ENCODE peak calls at places on chromosome 16, in seven cellular contexts. One of them, this sample, is unnamed.

GRCh38 chr16:3509470-3509928 is 8.7 kb downstream of the CLUAP1 start:
- DNase-seq in left ventricle myocardium inferior: no peak
- DNase-seq in BE2C: no peak
- DNase-seq in IMR-90: no peak
- DNase-seq in ovary: peak; percentile 26
- DNase-seq in lung: no peak
- DNase-seq in tibial nerve: no peak
- DNase-seq in this sample: no peak

GRCh38 chr16:76125871-76126270 is 151.3 kb upstream of the CNTNAP4 start:
- DNase-seq in tibial nerve: no peak
- DNase-seq in BE2C: no peak
- DNase-seq in ovary: no peak
- DNase-seq in left ventricle myocardium inferior: no peak
- DNase-seq in IMR-90: no peak
- DNase-seq in lung: no peak
- DNase-seq in this sample: no peak

GRCh38 chr16:86576591-86577313 is 1.6 kb upstream of the FOXL1 start:
- DNase-seq in IMR-90: no peak
- DNase-seq in tibial nerve: no peak
- DNase-seq in lung: no peak
- DNase-seq in left ventricle myocardium inferior: no peak
- DNase-seq in ovary: no peak
- DNase-seq in BE2C: no peak
- DNase-seq in this sample: no peak

GRCh38 chr16:853981-854807 is 53.7 kb upstream of the GNG13 start:
- DNase-seq in left ventricle myocardium inferior: no peak
- DNase-seq in lung: no peak
- DNase-seq in tibial nerve: no peak
- DNase-seq in BE2C: no peak
- DNase-seq in IMR-90: no peak
- DNase-seq in ovary: no peak
- DNase-seq in this sample: no peak

GRCh38 chr16:53198933-53199332 is 144.1 kb downstream of the CHD9 start:
- DNase-seq in lung: no peak
- DNase-seq in IMR-90: no peak
- DNase-seq in left ventricle myocardium inferior: no peak
- DNase-seq in BE2C: no peak
- DNase-seq in tibial nerve: no peak
- DNase-seq in ovary: no peak
- DNase-seq in this sample: no peak

GRCh38 chr16:79391395-79391794 is 209.1 kb downstream of the MAF start:
- DNase-seq in BE2C: no peak
- DNase-seq in ovary: no peak
- DNase-seq in IMR-90: no peak
- DNase-seq in lung: no peak
- DNase-seq in tibial nerve: no peak
- DNase-seq in left ventricle myocardium inferior: no peak
- DNase-seq in this sample: no peak

GRCh38 chr16:75452464-75453190 is 11.9 kb downstream of the TMEM170A start:
- DNase-seq in BE2C: no peak
- DNase-seq in ovary: no peak
- DNase-seq in lung: no peak
- DNase-seq in IMR-90: no peak
- DNase-seq in left ventricle myocardium inferior: no peak
- DNase-seq in tibial nerve: no peak
- DNase-seq in this sample: no peak

GRCh38 chr16:1708768-1709180 is 2.8 kb downstream of the MAPK8IP3 start:
- DNase-seq in BE2C: peak; percentile 71
- DNase-seq in ovary: no peak
- DNase-seq in lung: no peak
- DNase-seq in tibial nerve: no peak
- DNase-seq in IMR-90: peak; percentile 86
- DNase-seq in left ventricle myocardium inferior: peak; percentile 62
- DNase-seq in this sample: no peak

GRCh38 chr16:12754824-12755543 is 48.7 kb downstream of the CPPED1 start:
- DNase-seq in IMR-90: no peak
- DNase-seq in tibial nerve: no peak
- DNase-seq in lung: no peak
- DNase-seq in left ventricle myocardium inferior: no peak
- DNase-seq in ovary: no peak
- DNase-seq in BE2C: no peak
- DNase-seq in this sample: no peak

GRCh38 chr16:4324871-4325740 is 9.2 kb downstream of the GLIS2 start:
- DNase-seq in IMR-90: no peak
- DNase-seq in left ventricle myocardium inferior: no peak
- DNase-seq in ovary: no peak
- DNase-seq in BE2C: no peak
- DNase-seq in lung: no peak
- DNase-seq in tibial nerve: no peak
- DNase-seq in this sample: peak; percentile 80

GRCh38 chr16:47054306-47054705 is 80.8 kb upstream of the DNAJA2 start:
- DNase-seq in tibial nerve: no peak
- DNase-seq in IMR-90: no peak
- DNase-seq in lung: no peak
- DNase-seq in left ventricle myocardium inferior: no peak
- DNase-seq in BE2C: no peak
- DNase-seq in ovary: no peak
- DNase-seq in this sample: no peak

GRCh38 chr16:88651276-88651988 is 579 bp upstream of the CYBA start:
- DNase-seq in ovary: no peak
- DNase-seq in tibial nerve: no peak
- DNase-seq in lung: peak; percentile 56
- DNase-seq in IMR-90: no peak
- DNase-seq in BE2C: peak; percentile 70
- DNase-seq in left ventricle myocardium inferior: peak; percentile 48
- DNase-seq in this sample: peak; percentile 96

GRCh38 chr16:48091077-48091476 is 64.7 kb downstream of the ABCC12 start:
- DNase-seq in IMR-90: no peak
- DNase-seq in lung: no peak
- DNase-seq in BE2C: no peak
- DNase-seq in ovary: no peak
- DNase-seq in left ventricle myocardium inferior: no peak
- DNase-seq in tibial nerve: no peak
- DNase-seq in this sample: no peak

GRCh38 chr16:25771812-25772568 is 80.2 kb downstream of the HS3ST4 start:
- DNase-seq in left ventricle myocardium inferior: no peak
- DNase-seq in BE2C: no peak
- DNase-seq in lung: no peak
- DNase-seq in tibial nerve: no peak
- DNase-seq in IMR-90: no peak
- DNase-seq in ovary: no peak
- DNase-seq in this sample: no peak

GRCh38 chr16:11448796-11449416 is 103.6 kb downstream of the RMI2 start:
- DNase-seq in lung: no peak
- DNase-seq in IMR-90: no peak
- DNase-seq in BE2C: no peak
- DNase-seq in ovary: no peak
- DNase-seq in left ventricle myocardium inferior: no peak
- DNase-seq in tibial nerve: no peak
- DNase-seq in this sample: no peak

GRCh38 chr16:11447836-11448235 is 102.6 kb downstream of the RMI2 start:
- DNase-seq in ovary: no peak
- DNase-seq in lung: no peak
- DNase-seq in IMR-90: no peak
- DNase-seq in BE2C: no peak
- DNase-seq in tibial nerve: no peak
- DNase-seq in left ventricle myocardium inferior: no peak
- DNase-seq in this sample: no peak

GRCh38 chr16:11446566-11447119 is 101.4 kb downstream of the RMI2 start:
- DNase-seq in lung: no peak
- DNase-seq in BE2C: no peak
- DNase-seq in left ventricle myocardium inferior: no peak
- DNase-seq in tibial nerve: no peak
- DNase-seq in ovary: no peak
- DNase-seq in IMR-90: no peak
- DNase-seq in this sample: no peak

GRCh38 chr16:11445486-11445885 is 100.2 kb downstream of the RMI2 start:
- DNase-seq in left ventricle myocardium inferior: no peak
- DNase-seq in IMR-90: no peak
- DNase-seq in tibial nerve: no peak
- DNase-seq in BE2C: no peak
- DNase-seq in ovary: no peak
- DNase-seq in lung: no peak
- DNase-seq in this sample: no peak

GRCh38 chr16:11447272-11447671 is 102.0 kb downstream of the RMI2 start:
- DNase-seq in lung: no peak
- DNase-seq in tibial nerve: no peak
- DNase-seq in ovary: no peak
- DNase-seq in BE2C: no peak
- DNase-seq in IMR-90: no peak
- DNase-seq in left ventricle myocardium inferior: no peak
- DNase-seq in this sample: no peak
- TF ChIP-seq CTCF in lung: no peak
- TF ChIP-seq CTCF in tibial nerve: no peak
- TF ChIP-seq CTCF in ovary: no peak
- TF ChIP-seq CTCF in BE2C: no peak
- TF ChIP-seq CTCF in IMR-90: no peak
- TF ChIP-seq CTCF in left ventricle myocardium inferior: no peak
- TF ChIP-seq CTCF in this sample: no peak

GRCh38 chr16:17544304-17544703 is 73.5 kb upstream of the XYLT1 start:
- DNase-seq in left ventricle myocardium inferior: no peak
- DNase-seq in BE2C: no peak
- DNase-seq in IMR-90: no peak
- DNase-seq in ovary: no peak
- DNase-seq in tibial nerve: no peak
- DNase-seq in lung: no peak
- DNase-seq in this sample: no peak
- TF ChIP-seq CTCF in left ventricle myocardium inferior: no peak
- TF ChIP-seq CTCF in BE2C: no peak
- TF ChIP-seq CTCF in IMR-90: no peak
- TF ChIP-seq CTCF in ovary: no peak
- TF ChIP-seq CTCF in tibial nerve: no peak
- TF ChIP-seq CTCF in lung: no peak
- TF ChIP-seq CTCF in this sample: no peak

GRCh38 chr16:6356881-6357280 is 975.8 kb upstream of the RBFOX1 start:
- DNase-seq in BE2C: no peak
- DNase-seq in left ventricle myocardium inferior: no peak
- DNase-seq in IMR-90: no peak
- DNase-seq in lung: no peak
- DNase-seq in tibial nerve: no peak
- DNase-seq in ovary: no peak
- DNase-seq in this sample: no peak

GRCh38 chr16:6363891-6364607 is 968.6 kb upstream of the RBFOX1 start:
- DNase-seq in ovary: no peak
- DNase-seq in BE2C: no peak
- DNase-seq in lung: no peak
- DNase-seq in left ventricle myocardium inferior: no peak
- DNase-seq in IMR-90: no peak
- DNase-seq in tibial nerve: no peak
- DNase-seq in this sample: no peak

GRCh38 chr16:6362321-6362720 is 970.3 kb upstream of the RBFOX1 start:
- DNase-seq in lung: no peak
- DNase-seq in tibial nerve: no peak
- DNase-seq in ovary: no peak
- DNase-seq in BE2C: no peak
- DNase-seq in IMR-90: no peak
- DNase-seq in left ventricle myocardium inferior: no peak
- DNase-seq in this sample: no peak

GRCh38 chr16:6360641-6361040 is 972.0 kb upstream of the RBFOX1 start:
- DNase-seq in ovary: no peak
- DNase-seq in tibial nerve: no peak
- DNase-seq in IMR-90: no peak
- DNase-seq in BE2C: no peak
- DNase-seq in lung: no peak
- DNase-seq in left ventricle myocardium inferior: no peak
- DNase-seq in this sample: no peak
- TF ChIP-seq CTCF in ovary: no peak
- TF ChIP-seq CTCF in tibial nerve: no peak
- TF ChIP-seq CTCF in IMR-90: no peak
- TF ChIP-seq CTCF in BE2C: no peak
- TF ChIP-seq CTCF in lung: no peak
- TF ChIP-seq CTCF in left ventricle myocardium inferior: no peak
- TF ChIP-seq CTCF in this sample: no peak

GRCh38 chr16:30957456-30958163 is at the start of gene SETD1A:
- DNase-seq in lung: peak; percentile 97
- DNase-seq in IMR-90: peak; percentile 95
- DNase-seq in BE2C: peak; percentile 97
- DNase-seq in ovary: peak; percentile 97
- DNase-seq in left ventricle myocardium inferior: peak; percentile 98
- DNase-seq in tibial nerve: peak; percentile 95
- DNase-seq in this sample: peak; percentile 98
- TF ChIP-seq CTCF in lung: no peak
- TF ChIP-seq CTCF in IMR-90: no peak
- TF ChIP-seq CTCF in BE2C: no peak
- TF ChIP-seq CTCF in ovary: no peak
- TF ChIP-seq CTCF in left ventricle myocardium inferior: no peak
- TF ChIP-seq CTCF in tibial nerve: peak; percentile 48
- TF ChIP-seq CTCF in this sample: no peak

GRCh38 chr16:57667526-57668258 is 414 bp upstream of the ADGRG3 start:
- DNase-seq in ovary: no peak
- DNase-seq in IMR-90: peak; percentile 38
- DNase-seq in BE2C: no peak
- DNase-seq in left ventricle myocardium inferior: peak; percentile 34
- DNase-seq in lung: peak; percentile 74
- DNase-seq in tibial nerve: no peak
- DNase-seq in this sample: no peak
- TF ChIP-seq CTCF in ovary: no peak
- TF ChIP-seq CTCF in IMR-90: no peak
- TF ChIP-seq CTCF in BE2C: peak; percentile 20
- TF ChIP-seq CTCF in left ventricle myocardium inferior: peak; percentile 25
- TF ChIP-seq CTCF in lung: no peak
- TF ChIP-seq CTCF in tibial nerve: no peak
- TF ChIP-seq CTCF in this sample: peak; percentile 19

GRCh38 chr16:66588981-66589713 is 9.9 kb downstream of the CMTM2 start:
- DNase-seq in tibial nerve: no peak
- DNase-seq in ovary: no peak
- DNase-seq in BE2C: no peak
- DNase-seq in IMR-90: peak; percentile 18
- DNase-seq in left ventricle myocardium inferior: no peak
- DNase-seq in lung: peak; percentile 49
- DNase-seq in this sample: peak; percentile 82
- TF ChIP-seq CTCF in tibial nerve: peak; percentile 68
- TF ChIP-seq CTCF in ovary: no peak
- TF ChIP-seq CTCF in BE2C: peak; percentile 67
- TF ChIP-seq CTCF in IMR-90: peak; percentile 51
- TF ChIP-seq CTCF in left ventricle myocardium inferior: peak; percentile 59
- TF ChIP-seq CTCF in lung: peak; percentile 65
- TF ChIP-seq CTCF in this sample: peak; percentile 86

GRCh38 chr16:85451646-85452363 is 161.3 kb upstream of the GSE1 start:
- DNase-seq in lung: no peak
- DNase-seq in left ventricle myocardium inferior: no peak
- DNase-seq in BE2C: no peak
- DNase-seq in IMR-90: no peak
- DNase-seq in ovary: no peak
- DNase-seq in tibial nerve: no peak
- DNase-seq in this sample: no peak

GRCh38 chr16:85453701-85454100 is 159.4 kb upstream of the GSE1 start:
- DNase-seq in IMR-90: no peak
- DNase-seq in BE2C: no peak
- DNase-seq in tibial nerve: no peak
- DNase-seq in ovary: no peak
- DNase-seq in lung: no peak
- DNase-seq in left ventricle myocardium inferior: no peak
- DNase-seq in this sample: no peak

GRCh38 chr16:85453179-85453678 is 159.9 kb upstream of the GSE1 start:
- DNase-seq in left ventricle myocardium inferior: no peak
- DNase-seq in IMR-90: no peak
- DNase-seq in ovary: no peak
- DNase-seq in tibial nerve: no peak
- DNase-seq in BE2C: no peak
- DNase-seq in lung: no peak
- DNase-seq in this sample: no peak

GRCh38 chr16:85454171-85454883 is 158.8 kb upstream of the GSE1 start:
- DNase-seq in tibial nerve: no peak
- DNase-seq in ovary: peak; percentile 66
- DNase-seq in left ventricle myocardium inferior: no peak
- DNase-seq in BE2C: no peak
- DNase-seq in IMR-90: no peak
- DNase-seq in lung: no peak
- DNase-seq in this sample: no peak

GRCh38 chr16:85452364-85453178 is 160.6 kb upstream of the GSE1 start:
- DNase-seq in left ventricle myocardium inferior: no peak
- DNase-seq in lung: no peak
- DNase-seq in BE2C: no peak
- DNase-seq in IMR-90: no peak
- DNase-seq in tibial nerve: no peak
- DNase-seq in ovary: no peak
- DNase-seq in this sample: no peak
- TF ChIP-seq CTCF in left ventricle myocardium inferior: no peak
- TF ChIP-seq CTCF in lung: no peak
- TF ChIP-seq CTCF in BE2C: peak; percentile 43
- TF ChIP-seq CTCF in IMR-90: no peak
- TF ChIP-seq CTCF in tibial nerve: no peak
- TF ChIP-seq CTCF in ovary: no peak
- TF ChIP-seq CTCF in this sample: no peak